ENCODE peak calls at places on chromosomes 5 and 9, in eight cellular contexts. One of them, this sample, is unnamed.

GRCh38 chr5:99169309-99169708 is 240.5 kb upstream of the CHD1 start:
- DNase-seq in trophoblast cell: peak
- DNase-seq in HS-27A: no peak
- DNase-seq in pons: no peak
- DNase-seq in kidney epithelial cell: peak
- DNase-seq in activated T-cell treated with anti-CD3 and anti-CD28 coated beads for 4 hours: no peak
- DNase-seq in retina: peak
- DNase-seq in NCI-H2107: no peak
- DNase-seq in this sample: no peak

GRCh38 chr5:56075361-56075760 is 80.6 kb upstream of the IL6ST start:
- DNase-seq in retina: no peak
- DNase-seq in NCI-H2107: no peak
- DNase-seq in trophoblast cell: no peak
- DNase-seq in HS-27A: no peak
- DNase-seq in pons: no peak
- DNase-seq in kidney epithelial cell: no peak
- DNase-seq in activated T-cell treated with anti-CD3 and anti-CD28 coated beads for 4 hours: no peak
- DNase-seq in this sample: no peak

GRCh38 chr9:127397722-127398647 is 1.0 kb downstream of the SLC2A8 start:
- DNase-seq in HS-27A: no peak
- DNase-seq in kidney epithelial cell: no peak
- DNase-seq in pons: peak
- DNase-seq in activated T-cell treated with anti-CD3 and anti-CD28 coated beads for 4 hours: peak
- DNase-seq in retina: peak
- DNase-seq in NCI-H2107: no peak
- DNase-seq in trophoblast cell: peak
- DNase-seq in this sample: peak

GRCh38 chr9:99822596-99823391 is 1.1 kb downstream of the NR4A3 start:
- DNase-seq in NCI-H2107: no peak
- DNase-seq in trophoblast cell: peak
- DNase-seq in kidney epithelial cell: no peak
- DNase-seq in pons: peak
- DNase-seq in retina: peak
- DNase-seq in HS-27A: peak
- DNase-seq in activated T-cell treated with anti-CD3 and anti-CD28 coated beads for 4 hours: peak
- DNase-seq in this sample: peak

GRCh38 chr5:104179057-104179456 is 616.5 kb upstream of the NUDT12 start:
- DNase-seq in activated T-cell treated with anti-CD3 and anti-CD28 coated beads for 4 hours: no peak
- DNase-seq in kidney epithelial cell: no peak
- DNase-seq in HS-27A: peak
- DNase-seq in retina: no peak
- DNase-seq in pons: peak
- DNase-seq in trophoblast cell: peak
- DNase-seq in NCI-H2107: no peak
- DNase-seq in this sample: no peak

GRCh38 chr5:72943307-72943706 is 12.5 kb upstream of the FCHO2 start:
- DNase-seq in HS-27A: no peak
- DNase-seq in activated T-cell treated with anti-CD3 and anti-CD28 coated beads for 4 hours: no peak
- DNase-seq in kidney epithelial cell: no peak
- DNase-seq in retina: no peak
- DNase-seq in pons: no peak
- DNase-seq in trophoblast cell: no peak
- DNase-seq in NCI-H2107: no peak
- DNase-seq in this sample: no peak

GRCh38 chr9:129702563-129702962 is 37.1 kb downstream of the PRRX2 start:
- DNase-seq in activated T-cell treated with anti-CD3 and anti-CD28 coated beads for 4 hours: no peak
- DNase-seq in pons: no peak
- DNase-seq in retina: no peak
- DNase-seq in NCI-H2107: no peak
- DNase-seq in trophoblast cell: peak
- DNase-seq in HS-27A: peak
- DNase-seq in kidney epithelial cell: peak
- DNase-seq in this sample: no peak

GRCh38 chr5:37549411-37549810 is 170.3 kb downstream of the WDR70 start:
- DNase-seq in trophoblast cell: no peak
- DNase-seq in HS-27A: no peak
- DNase-seq in NCI-H2107: no peak
- DNase-seq in retina: no peak
- DNase-seq in kidney epithelial cell: no peak
- DNase-seq in pons: no peak
- DNase-seq in activated T-cell treated with anti-CD3 and anti-CD28 coated beads for 4 hours: no peak
- DNase-seq in this sample: no peak

GRCh38 chr9:129849901-129850300 is 14.6 kb downstream of the USP20 start:
- DNase-seq in HS-27A: no peak
- DNase-seq in retina: no peak
- DNase-seq in pons: no peak
- DNase-seq in NCI-H2107: no peak
- DNase-seq in kidney epithelial cell: no peak
- DNase-seq in activated T-cell treated with anti-CD3 and anti-CD28 coated beads for 4 hours: no peak
- DNase-seq in trophoblast cell: no peak
- DNase-seq in this sample: no peak

GRCh38 chr5:134240421-134240962 is 14.6 kb upstream of the PPP2CA start:
- DNase-seq in HS-27A: no peak
- DNase-seq in NCI-H2107: no peak
- DNase-seq in trophoblast cell: no peak
- DNase-seq in activated T-cell treated with anti-CD3 and anti-CD28 coated beads for 4 hours: no peak
- DNase-seq in kidney epithelial cell: no peak
- DNase-seq in pons: peak
- DNase-seq in retina: no peak
- DNase-seq in this sample: peak

GRCh38 chr5:159712672-159713071 is 203.6 kb upstream of the ADRA1B start:
- DNase-seq in HS-27A: no peak
- DNase-seq in kidney epithelial cell: no peak
- DNase-seq in trophoblast cell: no peak
- DNase-seq in retina: no peak
- DNase-seq in pons: no peak
- DNase-seq in NCI-H2107: no peak
- DNase-seq in activated T-cell treated with anti-CD3 and anti-CD28 coated beads for 4 hours: no peak
- DNase-seq in this sample: no peak

GRCh38 chr5:142783601-142784291 is 13.6 kb downstream of the ARHGAP26 start:
- DNase-seq in activated T-cell treated with anti-CD3 and anti-CD28 coated beads for 4 hours: no peak
- DNase-seq in trophoblast cell: no peak
- DNase-seq in pons: peak
- DNase-seq in kidney epithelial cell: no peak
- DNase-seq in NCI-H2107: no peak
- DNase-seq in retina: peak
- DNase-seq in HS-27A: no peak
- DNase-seq in this sample: no peak

GRCh38 chr9:127557466-127557869 is 54.6 kb upstream of the STXBP1 start:
- DNase-seq in activated T-cell treated with anti-CD3 and anti-CD28 coated beads for 4 hours: no peak
- DNase-seq in kidney epithelial cell: no peak
- DNase-seq in HS-27A: no peak
- DNase-seq in retina: no peak
- DNase-seq in pons: peak
- DNase-seq in NCI-H2107: no peak
- DNase-seq in trophoblast cell: no peak
- DNase-seq in this sample: no peak

GRCh38 chr5:147310059-147310704 is 75.4 kb downstream of the STK32A start:
- DNase-seq in retina: no peak
- DNase-seq in activated T-cell treated with anti-CD3 and anti-CD28 coated beads for 4 hours: no peak
- DNase-seq in NCI-H2107: no peak
- DNase-seq in pons: peak
- DNase-seq in trophoblast cell: peak
- DNase-seq in kidney epithelial cell: peak
- DNase-seq in HS-27A: peak
- DNase-seq in this sample: no peak

GRCh38 chr5:181027452-181028031 is 12.5 kb upstream of the BTNL9 start:
- DNase-seq in pons: no peak
- DNase-seq in retina: no peak
- DNase-seq in kidney epithelial cell: no peak
- DNase-seq in NCI-H2107: no peak
- DNase-seq in HS-27A: no peak
- DNase-seq in trophoblast cell: no peak
- DNase-seq in activated T-cell treated with anti-CD3 and anti-CD28 coated beads for 4 hours: no peak
- DNase-seq in this sample: no peak

GRCh38 chr5:161548472-161549094 is 2.1 kb upstream of the GABRB2 start:
- DNase-seq in trophoblast cell: peak
- DNase-seq in NCI-H2107: no peak
- DNase-seq in activated T-cell treated with anti-CD3 and anti-CD28 coated beads for 4 hours: no peak
- DNase-seq in pons: no peak
- DNase-seq in retina: peak
- DNase-seq in HS-27A: no peak
- DNase-seq in kidney epithelial cell: no peak
- DNase-seq in this sample: no peak

GRCh38 chr5:141465351-141465750 is 10.4 kb upstream of the PCDHGC3 start:
- DNase-seq in kidney epithelial cell: no peak
- DNase-seq in HS-27A: no peak
- DNase-seq in pons: no peak
- DNase-seq in NCI-H2107: no peak
- DNase-seq in activated T-cell treated with anti-CD3 and anti-CD28 coated beads for 4 hours: no peak
- DNase-seq in retina: no peak
- DNase-seq in trophoblast cell: peak
- DNase-seq in this sample: no peak

GRCh38 chr5:94433393-94434149 is 184.8 kb downstream of the KIAA0825 start:
- DNase-seq in trophoblast cell: peak
- DNase-seq in kidney epithelial cell: peak
- DNase-seq in HS-27A: no peak
- DNase-seq in pons: no peak
- DNase-seq in retina: no peak
- DNase-seq in NCI-H2107: no peak
- DNase-seq in activated T-cell treated with anti-CD3 and anti-CD28 coated beads for 4 hours: no peak
- DNase-seq in this sample: no peak

GRCh38 chr9:93664549-93665120 is 88.3 kb downstream of the PHF2 start:
- DNase-seq in activated T-cell treated with anti-CD3 and anti-CD28 coated beads for 4 hours: no peak
- DNase-seq in kidney epithelial cell: no peak
- DNase-seq in HS-27A: no peak
- DNase-seq in trophoblast cell: no peak
- DNase-seq in retina: no peak
- DNase-seq in pons: no peak
- DNase-seq in NCI-H2107: no peak
- DNase-seq in this sample: no peak

GRCh38 chr9:79639354-79639753 is 67.6 kb downstream of the TLE4 start:
- DNase-seq in retina: no peak
- DNase-seq in HS-27A: no peak
- DNase-seq in pons: no peak
- DNase-seq in trophoblast cell: no peak
- DNase-seq in activated T-cell treated with anti-CD3 and anti-CD28 coated beads for 4 hours: no peak
- DNase-seq in NCI-H2107: no peak
- DNase-seq in kidney epithelial cell: no peak
- DNase-seq in this sample: no peak

GRCh38 chr5:178380541-178381074 is 148.0 kb upstream of the PHYKPL start:
- DNase-seq in retina: no peak
- DNase-seq in kidney epithelial cell: no peak
- DNase-seq in pons: no peak
- DNase-seq in trophoblast cell: no peak
- DNase-seq in activated T-cell treated with anti-CD3 and anti-CD28 coated beads for 4 hours: no peak
- DNase-seq in HS-27A: no peak
- DNase-seq in NCI-H2107: no peak
- DNase-seq in this sample: no peak

GRCh38 chr9:86801246-86801645 is 146.1 kb downstream of the GAS1 start:
- DNase-seq in activated T-cell treated with anti-CD3 and anti-CD28 coated beads for 4 hours: no peak
- DNase-seq in pons: no peak
- DNase-seq in trophoblast cell: no peak
- DNase-seq in NCI-H2107: no peak
- DNase-seq in retina: no peak
- DNase-seq in kidney epithelial cell: no peak
- DNase-seq in HS-27A: no peak
- DNase-seq in this sample: no peak

GRCh38 chr5:157252741-157253465 is 13.0 kb upstream of the CYFIP2 start:
- DNase-seq in activated T-cell treated with anti-CD3 and anti-CD28 coated beads for 4 hours: no peak
- DNase-seq in retina: peak
- DNase-seq in NCI-H2107: no peak
- DNase-seq in HS-27A: no peak
- DNase-seq in trophoblast cell: no peak
- DNase-seq in pons: no peak
- DNase-seq in kidney epithelial cell: no peak
- DNase-seq in this sample: no peak

GRCh38 chr9:72396247-72397091 is 31.5 kb upstream of the ZFAND5 start:
- DNase-seq in NCI-H2107: no peak
- DNase-seq in kidney epithelial cell: peak
- DNase-seq in trophoblast cell: peak
- DNase-seq in pons: no peak
- DNase-seq in retina: peak
- DNase-seq in activated T-cell treated with anti-CD3 and anti-CD28 coated beads for 4 hours: no peak
- DNase-seq in HS-27A: no peak
- DNase-seq in this sample: no peak

GRCh38 chr9:18928711-18929110 is 104.3 kb downstream of the SAXO1 start:
- DNase-seq in NCI-H2107: no peak
- DNase-seq in pons: no peak
- DNase-seq in kidney epithelial cell: no peak
- DNase-seq in retina: no peak
- DNase-seq in HS-27A: no peak
- DNase-seq in activated T-cell treated with anti-CD3 and anti-CD28 coated beads for 4 hours: no peak
- DNase-seq in trophoblast cell: no peak
- DNase-seq in this sample: no peak

GRCh38 chr5:31937226-31937625 is 236.9 kb downstream of the GOLPH3 start:
- DNase-seq in kidney epithelial cell: no peak
- DNase-seq in retina: no peak
- DNase-seq in activated T-cell treated with anti-CD3 and anti-CD28 coated beads for 4 hours: no peak
- DNase-seq in HS-27A: no peak
- DNase-seq in NCI-H2107: no peak
- DNase-seq in pons: no peak
- DNase-seq in trophoblast cell: no peak
- DNase-seq in this sample: no peak

GRCh38 chr5:78569441-78569840 is 79.1 kb downstream of the LHFPL2 start:
- DNase-seq in activated T-cell treated with anti-CD3 and anti-CD28 coated beads for 4 hours: no peak
- DNase-seq in trophoblast cell: no peak
- DNase-seq in kidney epithelial cell: peak
- DNase-seq in retina: peak
- DNase-seq in pons: peak
- DNase-seq in HS-27A: no peak
- DNase-seq in NCI-H2107: peak
- DNase-seq in this sample: peak

GRCh38 chr5:139481122-139481533 is 1.4 kb downstream of the STING1 start:
- DNase-seq in trophoblast cell: no peak
- DNase-seq in pons: no peak
- DNase-seq in kidney epithelial cell: no peak
- DNase-seq in NCI-H2107: no peak
- DNase-seq in retina: no peak
- DNase-seq in HS-27A: no peak
- DNase-seq in activated T-cell treated with anti-CD3 and anti-CD28 coated beads for 4 hours: no peak
- DNase-seq in this sample: no peak

GRCh38 chr5:171137768-171138540 is 171.1 kb upstream of the TLX3 start:
- DNase-seq in NCI-H2107: no peak
- DNase-seq in HS-27A: no peak
- DNase-seq in activated T-cell treated with anti-CD3 and anti-CD28 coated beads for 4 hours: no peak
- DNase-seq in kidney epithelial cell: peak
- DNase-seq in retina: no peak
- DNase-seq in pons: no peak
- DNase-seq in trophoblast cell: no peak
- DNase-seq in this sample: no peak

GRCh38 chr9:7561527-7561926 is 238.1 kb downstream of the DMAC1 start:
- DNase-seq in pons: peak
- DNase-seq in kidney epithelial cell: no peak
- DNase-seq in HS-27A: no peak
- DNase-seq in retina: peak
- DNase-seq in NCI-H2107: no peak
- DNase-seq in activated T-cell treated with anti-CD3 and anti-CD28 coated beads for 4 hours: no peak
- DNase-seq in trophoblast cell: no peak
- DNase-seq in this sample: no peak

This sample was measured in head of caudate nucleus.